ENCODE peak calls at places on chromosome X, in seven cellular contexts. One of them, this sample, is unnamed.
A peak's percentile ranks its signal among the peaks of the same experiment; 100 is the strongest.

GRCh38 chrX:9670136-9670905 is 95.3 kb downstream of the GPR143 start:
- DNase-seq in right lobe of liver: no peak
- DNase-seq in CD4-positive, alpha-beta memory T cell: no peak
- DNase-seq in cardiac muscle cell: peak; percentile 63
- DNase-seq in GM23248: peak; percentile 13
- DNase-seq in PC-3: no peak
- DNase-seq in OCI-LY7: no peak
- DNase-seq in this sample: no peak

GRCh38 chrX:136687457-136687856 is 39.5 kb downstream of the CD40LG start:
- DNase-seq in right lobe of liver: no peak
- DNase-seq in CD4-positive, alpha-beta memory T cell: no peak
- DNase-seq in cardiac muscle cell: no peak
- DNase-seq in GM23248: no peak
- DNase-seq in PC-3: no peak
- DNase-seq in OCI-LY7: no peak
- DNase-seq in this sample: no peak

GRCh38 chrX:38903093-38903492 is 101.8 kb downstream of the MID1IP1 start:
- DNase-seq in right lobe of liver: no peak
- DNase-seq in CD4-positive, alpha-beta memory T cell: no peak
- DNase-seq in cardiac muscle cell: no peak
- DNase-seq in GM23248: no peak
- DNase-seq in PC-3: no peak
- DNase-seq in OCI-LY7: no peak
- DNase-seq in this sample: no peak

GRCh38 chrX:97026406-97026805 is 142.7 kb downstream of the RPA4 start:
- DNase-seq in right lobe of liver: no peak
- DNase-seq in CD4-positive, alpha-beta memory T cell: no peak
- DNase-seq in cardiac muscle cell: peak; percentile 51
- DNase-seq in GM23248: peak; percentile 1
- DNase-seq in PC-3: peak; percentile 23
- DNase-seq in OCI-LY7: peak; percentile 4
- DNase-seq in this sample: no peak

GRCh38 chrX:152641996-152642395 is 4.3 kb downstream of the GABRQ start:
- DNase-seq in right lobe of liver: no peak
- DNase-seq in CD4-positive, alpha-beta memory T cell: no peak
- DNase-seq in cardiac muscle cell: peak; percentile 5
- DNase-seq in GM23248: peak; percentile 21
- DNase-seq in PC-3: peak; percentile 31
- DNase-seq in OCI-LY7: no peak
- DNase-seq in this sample: no peak

GRCh38 chrX:149830192-149830873 is 48.6 kb downstream of the MAGEA9 start:
- DNase-seq in right lobe of liver: no peak
- DNase-seq in CD4-positive, alpha-beta memory T cell: peak; percentile 21
- DNase-seq in cardiac muscle cell: peak; percentile 36
- DNase-seq in GM23248: peak; percentile 54
- DNase-seq in PC-3: no peak
- DNase-seq in OCI-LY7: no peak
- DNase-seq in this sample: no peak

GRCh38 chrX:65463550-65463949 is 71.0 kb downstream of the LAS1L start:
- DNase-seq in right lobe of liver: no peak
- DNase-seq in CD4-positive, alpha-beta memory T cell: no peak
- DNase-seq in cardiac muscle cell: peak; percentile 24
- DNase-seq in GM23248: peak; percentile 55
- DNase-seq in PC-3: no peak
- DNase-seq in OCI-LY7: no peak
- DNase-seq in this sample: no peak

GRCh38 chrX:108384783-108385182 is 53.4 kb downstream of the COL4A6 start:
- DNase-seq in right lobe of liver: no peak
- DNase-seq in CD4-positive, alpha-beta memory T cell: no peak
- DNase-seq in cardiac muscle cell: no peak
- DNase-seq in GM23248: no peak
- DNase-seq in PC-3: no peak
- DNase-seq in OCI-LY7: no peak
- DNase-seq in this sample: no peak

GRCh38 chrX:115330498-115331138 is 41.1 kb downstream of the LUZP4 start:
- DNase-seq in right lobe of liver: peak; percentile 45
- DNase-seq in CD4-positive, alpha-beta memory T cell: peak; percentile 36
- DNase-seq in cardiac muscle cell: peak; percentile 82
- DNase-seq in GM23248: peak; percentile 71
- DNase-seq in PC-3: peak; percentile 69
- DNase-seq in OCI-LY7: peak; percentile 11
- DNase-seq in this sample: no peak

GRCh38 chrX:140817943-140818342 is 108.4 kb downstream of the LINC00632 start:
- DNase-seq in right lobe of liver: no peak
- DNase-seq in CD4-positive, alpha-beta memory T cell: no peak
- DNase-seq in cardiac muscle cell: peak; percentile 38
- DNase-seq in GM23248: peak; percentile 32
- DNase-seq in PC-3: peak; percentile 70
- DNase-seq in OCI-LY7: peak; percentile 58
- DNase-seq in this sample: no peak

GRCh38 chrX:12080265-12080664 is 58.0 kb upstream of the FRMPD4 start:
- DNase-seq in right lobe of liver: no peak
- DNase-seq in CD4-positive, alpha-beta memory T cell: no peak
- DNase-seq in cardiac muscle cell: peak; percentile 63
- DNase-seq in GM23248: peak; percentile 25
- DNase-seq in PC-3: peak; percentile 71
- DNase-seq in OCI-LY7: peak; percentile 9
- DNase-seq in this sample: no peak

GRCh38 chrX:101619336-101619735 is 1.5 kb upstream of the ARMCX6 start:
- DNase-seq in right lobe of liver: no peak
- DNase-seq in CD4-positive, alpha-beta memory T cell: no peak
- DNase-seq in cardiac muscle cell: no peak
- DNase-seq in GM23248: no peak
- DNase-seq in PC-3: peak; percentile 8
- DNase-seq in OCI-LY7: peak; percentile 9
- DNase-seq in this sample: no peak

GRCh38 chrX:56219702-56220101 is 12.5 kb upstream of the KLF8 start:
- DNase-seq in right lobe of liver: no peak
- DNase-seq in CD4-positive, alpha-beta memory T cell: no peak
- DNase-seq in cardiac muscle cell: peak; percentile 2
- DNase-seq in GM23248: peak; percentile 35
- DNase-seq in PC-3: peak; percentile 22
- DNase-seq in OCI-LY7: no peak
- DNase-seq in this sample: no peak

GRCh38 chrX:9612146-9612505 is 147.3 kb downstream of the TBL1X start:
- DNase-seq in right lobe of liver: no peak
- DNase-seq in CD4-positive, alpha-beta memory T cell: no peak
- DNase-seq in cardiac muscle cell: no peak
- DNase-seq in GM23248: no peak
- DNase-seq in PC-3: no peak
- DNase-seq in OCI-LY7: no peak
- DNase-seq in this sample: no peak

GRCh38 chrX:80431502-80431832 is 11.2 kb downstream of the TENT5D start:
- DNase-seq in right lobe of liver: no peak
- DNase-seq in CD4-positive, alpha-beta memory T cell: no peak
- DNase-seq in cardiac muscle cell: no peak
- DNase-seq in GM23248: no peak
- DNase-seq in PC-3: no peak
- DNase-seq in OCI-LY7: no peak
- DNase-seq in this sample: no peak

GRCh38 chrX:151543706-151544105 is 19.8 kb upstream of the PASD1 start:
- DNase-seq in right lobe of liver: no peak
- DNase-seq in CD4-positive, alpha-beta memory T cell: no peak
- DNase-seq in cardiac muscle cell: no peak
- DNase-seq in GM23248: no peak
- DNase-seq in PC-3: no peak
- DNase-seq in OCI-LY7: no peak
- DNase-seq in this sample: no peak

GRCh38 chrX:153875391-153876111 is 10.4 kb downstream of the L1CAM start:
- DNase-seq in right lobe of liver: no peak
- DNase-seq in CD4-positive, alpha-beta memory T cell: peak; percentile 61
- DNase-seq in cardiac muscle cell: peak; percentile 46
- DNase-seq in GM23248: peak; percentile 43
- DNase-seq in PC-3: peak; percentile 54
- DNase-seq in OCI-LY7: peak; percentile 44
- DNase-seq in this sample: peak; percentile 52

GRCh38 chrX:13533726-13534125 is 35.7 kb upstream of the EGFL6 start:
- DNase-seq in right lobe of liver: no peak
- DNase-seq in CD4-positive, alpha-beta memory T cell: no peak
- DNase-seq in cardiac muscle cell: peak; percentile 38
- DNase-seq in GM23248: peak; percentile 69
- DNase-seq in PC-3: peak; percentile 48
- DNase-seq in OCI-LY7: no peak
- DNase-seq in this sample: no peak

GRCh38 chrX:24332868-24333267 is 19.0 kb upstream of the SUPT20HL2 start:
- DNase-seq in right lobe of liver: no peak
- DNase-seq in CD4-positive, alpha-beta memory T cell: no peak
- DNase-seq in cardiac muscle cell: peak; percentile 62
- DNase-seq in GM23248: no peak
- DNase-seq in PC-3: no peak
- DNase-seq in OCI-LY7: no peak
- DNase-seq in this sample: no peak

GRCh38 chrX:118228041-118228440 is 111.4 kb upstream of the KLHL13 start:
- DNase-seq in right lobe of liver: no peak
- DNase-seq in CD4-positive, alpha-beta memory T cell: no peak
- DNase-seq in cardiac muscle cell: no peak
- DNase-seq in GM23248: peak; percentile 17
- DNase-seq in PC-3: no peak
- DNase-seq in OCI-LY7: no peak
- DNase-seq in this sample: no peak

DNA sequence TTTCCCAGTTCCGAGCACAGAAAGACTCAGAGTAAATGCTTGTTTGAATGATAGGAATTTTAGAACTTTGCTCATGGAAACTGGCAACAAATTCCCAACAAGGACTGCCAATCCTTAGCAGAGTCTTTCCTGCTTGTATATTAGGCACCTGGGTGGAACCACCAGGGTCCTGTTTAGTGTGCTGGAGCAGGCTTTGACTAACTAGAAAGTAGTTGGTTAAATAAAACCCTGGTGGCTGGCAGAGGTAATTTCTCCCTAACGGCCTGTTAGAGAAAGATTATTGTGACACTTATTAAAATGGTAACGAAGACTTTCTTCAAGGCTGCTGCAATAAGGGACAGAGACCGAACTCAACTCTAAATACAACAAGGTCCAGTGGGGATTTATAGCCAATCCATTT is 103.6 kb upstream of the TEX13D start:
- DNase-seq in right lobe of liver: no peak
- DNase-seq in CD4-positive, alpha-beta memory T cell: no peak
- DNase-seq in cardiac muscle cell: no peak
- DNase-seq in GM23248: no peak
- DNase-seq in PC-3: no peak
- DNase-seq in OCI-LY7: peak; percentile 5
- DNase-seq in this sample: no peak
- H3K4me1 ChIP-seq in right lobe of liver: no peaks in the 10 kb centered on the region
- H3K4me1 ChIP-seq in CD4-positive, alpha-beta memory T cell: peaks cover 14% of the 10 kb centered on the region
- H3K4me1 ChIP-seq in cardiac muscle cell: no peaks in the 10 kb centered on the region
- H3K4me1 ChIP-seq in GM23248: no peaks in the 10 kb centered on the region
- H3K4me1 ChIP-seq in PC-3: peaks cover 6% of the 10 kb centered on the region
- H3K4me1 ChIP-seq in OCI-LY7: no peaks in the 10 kb centered on the region
- H3K4me1 ChIP-seq in this sample: no peaks in the 10 kb centered on the region

GRCh38 chrX:120504569-120504968 is 35.5 kb upstream of the LAMP2 start:
- DNase-seq in right lobe of liver: no peak
- DNase-seq in CD4-positive, alpha-beta memory T cell: no peak
- DNase-seq in cardiac muscle cell: no peak
- DNase-seq in GM23248: no peak
- DNase-seq in PC-3: peak; percentile 82
- DNase-seq in OCI-LY7: no peak
- DNase-seq in this sample: no peak

GRCh38 chrX:120499301-120500097 is 30.4 kb upstream of the LAMP2 start:
- DNase-seq in right lobe of liver: no peak
- DNase-seq in CD4-positive, alpha-beta memory T cell: no peak
- DNase-seq in cardiac muscle cell: peak; percentile 74
- DNase-seq in GM23248: peak; percentile 20
- DNase-seq in PC-3: no peak
- DNase-seq in OCI-LY7: no peak
- DNase-seq in this sample: no peak
- H3K27ac ChIP-seq in right lobe of liver: no peak overlapping the region
- H3K27ac ChIP-seq in CD4-positive, alpha-beta memory T cell: no peak overlapping the region
- H3K27ac ChIP-seq in cardiac muscle cell: no peak overlapping the region
- H3K27ac ChIP-seq in GM23248: no peak overlapping the region
- H3K27ac ChIP-seq in PC-3: no peak overlapping the region
- H3K27ac ChIP-seq in OCI-LY7: no peak overlapping the region
- H3K27ac ChIP-seq in this sample: no peak overlapping the region

GRCh38 chrX:45795546-45795945 is 594.9 kb upstream of the DIPK2B start:
- DNase-seq in right lobe of liver: no peak
- DNase-seq in CD4-positive, alpha-beta memory T cell: no peak
- DNase-seq in cardiac muscle cell: no peak
- DNase-seq in GM23248: no peak
- DNase-seq in PC-3: no peak
- DNase-seq in OCI-LY7: no peak
- DNase-seq in this sample: no peak

GRCh38 chrX:45799576-45799975 is 598.9 kb upstream of the DIPK2B start:
- DNase-seq in right lobe of liver: no peak
- DNase-seq in CD4-positive, alpha-beta memory T cell: no peak
- DNase-seq in cardiac muscle cell: no peak
- DNase-seq in GM23248: no peak
- DNase-seq in PC-3: no peak
- DNase-seq in OCI-LY7: no peak
- DNase-seq in this sample: no peak

GRCh38 chrX:45788941-45789348 is 588.3 kb upstream of the DIPK2B start:
- DNase-seq in right lobe of liver: no peak
- DNase-seq in CD4-positive, alpha-beta memory T cell: no peak
- DNase-seq in cardiac muscle cell: peak; percentile 60
- DNase-seq in GM23248: peak; percentile 62
- DNase-seq in PC-3: no peak
- DNase-seq in OCI-LY7: no peak
- DNase-seq in this sample: peak; percentile 53

GRCh38 chrX:45794995-45795337 is 594.3 kb upstream of the DIPK2B start:
- DNase-seq in right lobe of liver: no peak
- DNase-seq in CD4-positive, alpha-beta memory T cell: no peak
- DNase-seq in cardiac muscle cell: no peak
- DNase-seq in GM23248: no peak
- DNase-seq in PC-3: no peak
- DNase-seq in OCI-LY7: no peak
- DNase-seq in this sample: no peak

DNA sequence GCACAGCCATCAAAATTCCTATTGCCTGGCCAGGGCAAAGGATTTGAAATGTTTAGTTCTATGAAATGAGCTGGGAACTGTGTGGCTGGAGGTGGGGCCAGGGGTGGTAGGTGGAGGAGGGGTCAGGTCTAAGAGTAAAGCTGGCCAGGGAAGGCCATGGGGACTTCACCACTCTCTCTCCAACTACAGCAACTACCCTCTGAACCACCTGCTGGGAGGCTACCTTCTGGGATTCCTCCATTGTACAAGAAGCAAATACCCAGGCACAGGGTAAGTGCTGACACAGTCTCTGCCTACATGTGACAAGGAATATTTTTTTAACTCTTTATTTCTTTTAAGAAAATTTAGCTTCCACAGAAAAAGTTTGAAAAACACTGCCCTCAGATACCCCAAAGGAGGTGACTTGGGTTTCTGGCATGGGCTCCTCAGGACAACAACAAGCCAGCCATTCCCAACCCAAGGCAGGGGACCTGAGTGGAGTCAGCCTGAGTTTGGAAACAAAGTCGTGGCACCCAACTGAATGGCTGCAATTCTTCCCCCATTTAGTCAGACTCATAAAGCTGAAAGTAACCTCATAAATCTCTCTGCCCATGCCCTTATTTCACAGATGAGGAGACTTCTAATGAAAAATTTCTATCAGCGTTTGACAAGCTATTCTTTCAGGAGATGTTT is 593.8 kb upstream of the DIPK2B start:
- DNase-seq in right lobe of liver: no peak
- DNase-seq in CD4-positive, alpha-beta memory T cell: no peak
- DNase-seq in cardiac muscle cell: no peak
- DNase-seq in GM23248: no peak
- DNase-seq in PC-3: no peak
- DNase-seq in OCI-LY7: no peak
- DNase-seq in this sample: no peak
- H3K4me3 ChIP-seq in right lobe of liver: no peak overlapping the region
- H3K4me3 ChIP-seq in CD4-positive, alpha-beta memory T cell: no peak overlapping the region
- H3K4me3 ChIP-seq in cardiac muscle cell: no peak overlapping the region
- H3K4me3 ChIP-seq in GM23248: no peak overlapping the region
- H3K4me3 ChIP-seq in PC-3: no peak overlapping the region
- H3K4me3 ChIP-seq in OCI-LY7: no peak overlapping the region
- H3K4me3 ChIP-seq in this sample: no peak overlapping the region

GRCh38 chrX:110216027-110216426 is 101.9 kb downstream of the AMMECR1 start:
- DNase-seq in right lobe of liver: no peak
- DNase-seq in CD4-positive, alpha-beta memory T cell: no peak
- DNase-seq in cardiac muscle cell: no peak
- DNase-seq in GM23248: no peak
- DNase-seq in PC-3: no peak
- DNase-seq in OCI-LY7: no peak
- DNase-seq in this sample: no peak
- H3K4me1 ChIP-seq in right lobe of liver: no peaks in the 10 kb centered on the region
- H3K4me1 ChIP-seq in CD4-positive, alpha-beta memory T cell: peaks cover 27% of the 10 kb centered on the region
- H3K4me1 ChIP-seq in cardiac muscle cell: no peaks in the 10 kb centered on the region
- H3K4me1 ChIP-seq in GM23248: peaks cover 35% of the 10 kb centered on the region
- H3K4me1 ChIP-seq in PC-3: peaks cover 47% of the 10 kb centered on the region
- H3K4me1 ChIP-seq in OCI-LY7: no peaks in the 10 kb centered on the region
- H3K4me1 ChIP-seq in this sample: no peaks in the 10 kb centered on the region